ENCODE peak calls at places on chromosomes 6 and 20, in five cellular contexts. Q is T-helper 17 cell, B is lower lobe of right lung, F is HuH-7, Y is right cardiac atrium. C is an unnamed sample.

GRCh38 chr20:5168582-5169396 is 42.0 kb downstream of the CDS2 start:
- DNase-seq in Q (no peak), B (no peak), F (no peak), Y (peak; percentile 29), C (no peak)

GRCh38 chr20:59032713-59033059 is 551 bp upstream of the ATP5F1E start:
- DNase-seq in Q (no peak), B (no peak), F (peak; percentile 61), Y (no peak), C (no peak)

GRCh38 chr20:11098888-11099287 is 425.1 kb upstream of the JAG1 start:
- DNase-seq in Q (no peak), B (no peak), F (peak; percentile 8), Y (no peak), C (no peak)

GRCh38 chr6:28841290-28841689 is 82.5 kb downstream of the TRIM27 start:
- DNase-seq in Q (no peak), B (no peak), F (no peak), Y (no peak), C (no peak)

GRCh38 chr20:25247100-25247665 is 702 bp upstream of the PYGB start:
- DNase-seq in Q (no peak), B (peak; percentile 72), F (peak; percentile 91), Y (peak; percentile 76), C (no peak)

GRCh38 chr6:108423982-108424695 is 129.3 kb downstream of the AFG1L start:
- DNase-seq in Q (no peak), B (no peak), F (no peak), Y (no peak), C (no peak)

GRCh38 chr20:9460518-9460917 is 53.9 kb upstream of the LAMP5 start:
- DNase-seq in Q (no peak), B (no peak), F (no peak), Y (no peak), C (no peak)

GRCh38 chr6:138032571-138032970 is 74.6 kb downstream of the PERP start:
- DNase-seq in Q (no peak), B (no peak), F (no peak), Y (no peak), C (no peak)

GRCh38 chr20:3222635-3223600 is 13.6 kb downstream of the ITPA start:
- DNase-seq in Q (no peak), B (no peak), F (peak; percentile 71), Y (no peak), C (no peak)

GRCh38 chr6:21375206-21375605 is 218.3 kb upstream of the SOX4 start:
- DNase-seq in Q (no peak), B (no peak), F (no peak), Y (no peak), C (no peak)

GRCh38 chr20:48042628-48043027 is 257.3 kb upstream of the SULF2 start:
- DNase-seq in Q (no peak), B (no peak), F (no peak), Y (no peak), C (no peak)

GRCh38 chr6:7909323-7910276 is 988 bp downstream of the TXNDC5 start:
- DNase-seq in Q (peak; percentile 22), B (peak; percentile 71), F (peak; percentile 62), Y (peak; percentile 72), C (no peak)

GRCh38 chr6:149053848-149054558 is 263.5 kb upstream of the TAB2 start:
- DNase-seq in Q (no peak), B (no peak), F (no peak), Y (no peak), C (no peak)

GRCh38 chr20:41800040-41800439 is 181.9 kb upstream of the CHD6 start:
- DNase-seq in Q (no peak), B (no peak), F (no peak), Y (no peak), C (no peak)

GRCh38 chr20:14992961-14993360 is 655.5 kb upstream of the FLRT3 start:
- DNase-seq in Q (no peak), B (no peak), F (no peak), Y (no peak), C (no peak)

GRCh38 chr6:4319992-4320683 is 184.8 kb upstream of the ECI2 start:
- DNase-seq in Q (no peak), B (no peak), F (no peak), Y (no peak), C (no peak)

GRCh38 chr20:24648481-24648880 is 179.1 kb downstream of the SYNDIG1 start:
- DNase-seq in Q (no peak), B (no peak), F (no peak), Y (peak; percentile 55), C (no peak)

GRCh38 chr6:37994238-37994637 is 174.7 kb downstream of the ZFAND3 start:
- DNase-seq in Q (no peak), B (no peak), F (no peak), Y (no peak), C (no peak)

GRCh38 chr6:1629316-1629715 is 19.6 kb downstream of the FOXC1 start:
- DNase-seq in Q (no peak), B (no peak), F (no peak), Y (no peak), C (no peak)

GRCh38 chr6:158769696-158770446 is 49.3 kb downstream of the EZR start:
- DNase-seq in Q (no peak), B (no peak), F (no peak), Y (peak; percentile 70), C (no peak)

GRCh38 chr6:2505624-2506023 is 245.1 kb downstream of the MYLK4 start:
- DNase-seq in Q (no peak), B (no peak), F (peak; percentile 34), Y (no peak), C (no peak)

GRCh38 chr6:132190815-132191175 is 210.5 kb downstream of the MOXD1 start:
- DNase-seq in Q (no peak), B (no peak), F (no peak), Y (no peak), C (no peak)

GRCh38 chr6:11085758-11086435 is 7.7 kb upstream of the SMIM13 start:
- DNase-seq in Q (no peak), B (no peak), F (no peak), Y (no peak), C (no peak)

C was measured in esophagus squamous epithelium.